ENCODE peak calls at places on chromosomes 7 and 10, in eight cellular contexts. Z, K, P, D, E, I, U and H are unnamed samples. For H3K4me1 and H3K36me3, the result is how much of the 10 kb centered on the place peaks cover.

GRCh38 chr7:16801111-16801542 is 3.7 kb downstream of the AGR2 start:
- DNase-seq in Z (peak), K (no peak), P (peak), D (no peak), E (no peak), I (no peak), U (no peak), H (peak)

GRCh38 chr10:72953687-72954086 is 919 bp downstream of the PLA2G12B start:
- DNase-seq in Z (peak), K (no peak), P (no peak), D (no peak), E (no peak), I (no peak), U (no peak), H (no peak)

GRCh38 chr10:89565180-89565579 is 29.8 kb upstream of the SLC16A12 start:
- DNase-seq in Z (no peak), K (no peak), P (no peak), D (no peak), E (no peak), I (no peak), U (no peak), H (no peak)

GRCh38 chr10:11286261-11286989 is 268.8 kb downstream of the CELF2 start:
- DNase-seq in Z (no peak), K (no peak), P (no peak), D (no peak), E (no peak), I (no peak), U (no peak), H (no peak)

GRCh38 chr7:156368053-156368452 is 272.5 kb upstream of the RNF32 start:
- DNase-seq in Z (no peak), K (no peak), P (no peak), D (no peak), E (no peak), I (peak), U (no peak), H (no peak)

GRCh38 chr7:5596046-5596895 is 172.6 kb upstream of the TNRC18 start:
- DNase-seq in Z (no peak), K (peak), P (peak), D (peak), E (no peak), I (peak), U (peak), H (peak)

GRCh38 chr10:24952146-24952700 is at the start of gene PRTFDC1:
- DNase-seq in Z (peak), K (peak), P (no peak), D (peak), E (no peak), I (no peak), U (peak), H (no peak)

GRCh38 chr7:145224775-145225174 is 388.9 kb upstream of the TPK1 start:
- DNase-seq in Z (no peak), K (no peak), P (no peak), D (no peak), E (no peak), I (no peak), U (no peak), H (no peak)

GRCh38 chr10:78250313-78251040 is 216.8 kb downstream of the RPS24 start:
- DNase-seq in Z (no peak), K (no peak), P (no peak), D (no peak), E (no peak), I (no peak), U (no peak), H (no peak)

GRCh38 chr10:12364559-12364958 is 15.2 kb downstream of the CAMK1D start:
- DNase-seq in Z (no peak), K (no peak), P (no peak), D (no peak), E (no peak), I (no peak), U (no peak), H (no peak)

GRCh38 chr10:29731760-29732159 is 97.0 kb upstream of the SVIL start:
- DNase-seq in Z (no peak), K (no peak), P (no peak), D (no peak), E (no peak), I (no peak), U (no peak), H (peak)

GRCh38 chr10:102280397-102281015 is 35.2 kb downstream of the GBF1 start:
- DNase-seq in Z (no peak), K (no peak), P (peak), D (no peak), E (no peak), I (no peak), U (peak), H (peak)

GRCh38 chr7:34718867-34719266 is 60.8 kb downstream of the NPSR1 start:
- DNase-seq in Z (no peak), K (no peak), P (no peak), D (no peak), E (no peak), I (no peak), U (no peak), H (no peak)

GRCh38 chr7:129162732-129163131 is 18.2 kb downstream of the TSPAN33 start:
- DNase-seq in Z (no peak), K (no peak), P (no peak), D (no peak), E (no peak), I (no peak), U (no peak), H (no peak)

GRCh38 chr10:72276013-72276387 is 2.3 kb downstream of the DDIT4 start:
- DNase-seq in Z (peak), K (no peak), P (no peak), D (peak), E (peak), I (no peak), U (no peak), H (no peak)

GRCh38 chr7:151139071-151139521 is 28.4 kb downstream of the GBX1 start:
- DNase-seq in Z (no peak), K (no peak), P (no peak), D (peak), E (no peak), I (no peak), U (no peak), H (no peak)

GRCh38 chr7:55348502-55348901 is 16.6 kb upstream of the LANCL2 start:
- DNase-seq in Z (no peak), K (no peak), P (peak), D (no peak), E (no peak), I (no peak), U (no peak), H (peak)

GRCh38 chr10:77282163-77282562 is 355.4 kb downstream of the KCNMA1 start:
- DNase-seq in Z (no peak), K (no peak), P (no peak), D (no peak), E (no peak), I (no peak), U (no peak), H (no peak)

GRCh38 chr10:46050956-46051355 is 4.9 kb upstream of the MSMB start:
- DNase-seq in Z (no peak), K (no peak), P (no peak), D (no peak), E (no peak), I (no peak), U (no peak), H (peak)

GRCh38 chr10:816958-817357 is 114.5 kb downstream of the LARP4B start:
- DNase-seq in Z (no peak), K (no peak), P (no peak), D (no peak), E (no peak), I (peak), U (peak), H (no peak)

GRCh38 chr10:17075510-17075909 is 54.1 kb downstream of the CUBN start:
- DNase-seq in Z (no peak), K (no peak), P (peak), D (no peak), E (no peak), I (no peak), U (no peak), H (no peak)

GRCh38 chr10:113552723-113553122 is at the start of gene HABP2:
- DNase-seq in Z (no peak), K (no peak), P (no peak), D (no peak), E (no peak), I (no peak), U (no peak), H (no peak)

GRCh38 chr7:139071683-139072082 is 35.8 kb upstream of the ZC3HAV1L start:
- DNase-seq in Z (peak), K (no peak), P (no peak), D (no peak), E (no peak), I (no peak), U (no peak), H (no peak)

GRCh38 chr7:139075871-139076686 is 33.4 kb downstream of the ZC3HAV1 start:
- DNase-seq in Z (no peak), K (no peak), P (no peak), D (no peak), E (no peak), I (no peak), U (no peak), H (peak)

GRCh38 chr7:139078911-139079310 is 30.6 kb downstream of the ZC3HAV1 start:
- DNase-seq in Z (no peak), K (no peak), P (no peak), D (no peak), E (no peak), I (no peak), U (no peak), H (no peak)

GRCh38 chr7:139078399-139078798 is 31.1 kb downstream of the ZC3HAV1 start:
- DNase-seq in Z (no peak), K (no peak), P (peak), D (no peak), E (no peak), I (no peak), U (no peak), H (no peak)

DNA sequence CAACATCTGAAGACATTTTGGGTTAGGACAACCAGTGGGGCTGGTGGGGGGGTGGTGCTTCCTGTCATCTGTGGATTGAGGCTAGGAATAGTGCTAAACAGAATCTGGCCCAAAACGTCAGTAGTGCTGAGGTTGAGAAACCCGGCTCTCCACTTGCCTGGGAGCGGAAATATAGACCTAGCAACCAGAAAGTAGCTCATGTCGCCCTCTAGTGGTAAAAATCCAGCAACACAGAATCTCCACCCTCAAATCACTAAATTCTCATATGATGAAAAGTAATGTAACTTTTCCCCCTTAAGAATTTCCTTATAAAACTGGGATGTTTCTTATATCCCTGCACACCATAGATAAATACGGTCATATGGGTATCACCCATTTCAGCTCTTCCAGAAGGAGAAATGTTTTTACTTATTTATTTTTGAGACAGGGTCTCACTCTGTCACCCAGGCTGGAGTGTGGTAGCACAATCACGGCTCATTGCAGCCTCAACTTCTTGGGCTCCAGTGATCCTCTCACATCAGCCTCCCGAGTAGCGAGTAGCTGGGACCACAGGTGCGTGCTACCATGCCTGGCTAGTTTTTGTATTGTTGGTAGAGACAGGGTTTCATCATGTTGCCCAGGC is 34.4 kb downstream of the ZC3HAV1 start:
- DNase-seq in Z (peak), K (peak), P (peak), D (peak), E (no peak), I (peak), U (peak), H (peak)
- H3K4me3 ChIP-seq in Z (no peak), K (no peak), P (no peak), D (no peak), E (no peak), I (no peak), U (no peak), H (no peak)

GRCh38 chr7:116687801-116688201 is 15.8 kb downstream of the MET start:
- DNase-seq in Z (peak), K (no peak), P (peak), D (no peak), E (no peak), I (no peak), U (no peak), H (peak)
- H3K4me1 ChIP-seq in Z (under half), K (under half), P (under half), D (under half), E (under half), I (under half), U (under half), H (under half)

DNA sequence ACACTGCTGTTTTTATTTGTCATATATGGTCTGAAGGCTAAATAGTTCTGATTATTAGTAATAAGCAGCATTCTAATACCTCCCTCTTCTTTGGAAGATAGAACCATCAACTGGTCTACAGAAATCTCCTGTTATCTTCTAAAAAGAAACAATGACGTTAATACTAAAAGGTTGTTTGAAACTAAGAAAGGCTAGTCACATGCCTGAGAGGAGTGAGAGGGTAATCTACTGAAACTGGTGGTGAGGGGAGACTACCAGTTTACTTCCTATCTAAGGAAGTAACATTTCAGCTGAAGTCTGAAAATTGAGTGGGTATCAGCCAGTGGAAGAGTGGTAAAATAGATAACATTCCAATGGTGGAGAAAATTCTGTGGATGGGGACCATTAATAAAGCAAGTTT is 48.4 kb downstream of the FGFBP3 start:
- DNase-seq in Z (no peak), K (no peak), P (no peak), D (no peak), E (no peak), I (no peak), U (no peak), H (no peak)
- H3K36me3 ChIP-seq in Z (under half), K (half or more), P (under half), D (half or more), E (under half), I (under half), U (half or more), H (under half)

GRCh38 chr7:107874097-107874496 is 16.9 kb upstream of the DLD start:
- DNase-seq in Z (peak), K (no peak), P (no peak), D (no peak), E (no peak), I (no peak), U (no peak), H (no peak)

GRCh38 chr7:107879400-107880035 is 11.5 kb upstream of the DLD start:
- DNase-seq in Z (peak), K (no peak), P (peak), D (no peak), E (no peak), I (no peak), U (no peak), H (peak)

GRCh38 chr7:107878636-107879035 is 12.3 kb upstream of the DLD start:
- DNase-seq in Z (no peak), K (no peak), P (no peak), D (no peak), E (no peak), I (no peak), U (no peak), H (no peak)

GRCh38 chr7:107874605-107875446 is 16.2 kb upstream of the DLD start:
- DNase-seq in Z (peak), K (no peak), P (peak), D (no peak), E (no peak), I (no peak), U (no peak), H (peak)

DNA sequence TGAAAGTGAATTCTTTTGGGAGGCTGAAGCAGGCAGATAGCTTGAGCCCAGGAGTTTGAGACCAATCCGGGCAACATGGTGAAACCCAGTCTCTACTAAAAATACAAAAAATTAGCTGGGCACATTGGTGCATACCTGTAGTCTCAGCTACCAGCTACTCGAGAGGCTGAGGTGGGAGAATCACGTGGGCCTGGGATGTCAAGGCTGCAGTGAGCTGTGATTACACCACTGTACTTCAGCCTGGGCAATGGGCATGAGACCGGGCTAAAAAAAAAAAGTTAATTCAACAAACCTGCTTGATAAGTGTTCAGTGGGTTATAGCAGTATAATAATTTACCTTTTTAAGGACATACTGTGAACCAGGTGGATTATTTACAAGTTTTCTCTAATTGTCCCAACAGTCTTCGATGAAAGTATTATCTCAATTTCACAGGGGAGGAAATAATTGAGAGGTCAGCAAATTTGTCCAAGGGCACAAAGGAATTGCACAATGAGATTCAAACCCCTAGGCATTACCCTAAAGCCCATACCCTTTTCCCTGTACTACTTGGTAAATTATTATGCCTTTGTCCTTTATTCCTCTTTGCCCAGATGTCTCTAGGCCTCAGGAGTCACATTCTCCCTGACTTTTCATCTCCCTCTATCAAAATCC is 13.1 kb upstream of the DLD start:
- DNase-seq in Z (no peak), K (no peak), P (no peak), D (no peak), E (no peak), I (no peak), U (no peak), H (no peak)
- H3K4me3 ChIP-seq in Z (no peak), K (no peak), P (no peak), D (no peak), E (no peak), I (no peak), U (no peak), H (no peak)